ENCODE peak calls at places on chromosomes 12 and 14, in ten cellular contexts. B is CD4-positive, CD25-positive, alpha-beta regulatory T cell; Y is RWPE1; J is uterus; R is AG04450; Q is Karpas-422; U is astrocyte; O is dorsolateral prefrontal cortex; I is transverse colon; M is RWPE2. K is an unnamed sample.

GRCh38 chr12:57233357-57234232 is 4.1 kb downstream of the SHMT2 start:
- DNase-seq in U (no peak), J (no peak), O (no peak), Q (no peak), I (no peak), Y (no peak), R (no peak), M (peak; percentile 60), B (no peak), K (no peak)

GRCh38 chr12:3117628-3118027 is 40.4 kb downstream of the TSPAN9 start:
- DNase-seq in I (no peak), B (no peak), Q (no peak), U (peak; percentile 95), R (peak; percentile 80), Y (peak; percentile 40), M (no peak), O (no peak), J (no peak), K (no peak)

GRCh38 chr12:56719056-56719455 is 6.0 kb downstream of the NACA start:
- DNase-seq in Q (no peak), B (no peak), O (no peak), U (no peak), J (no peak), Y (no peak), M (no peak), I (no peak), R (no peak), K (no peak)

GRCh38 chr12:112422531-112422930 is 3.8 kb downstream of the PTPN11 start:
- DNase-seq in J (no peak), I (no peak), R (no peak), M (no peak), B (no peak), O (peak; percentile 50), Y (no peak), U (no peak), Q (no peak), K (no peak)

GRCh38 chr12:56317675-56318074 is 1.9 kb upstream of the CNPY2 start:
- DNase-seq in U (no peak), J (no peak), R (no peak), O (no peak), Y (no peak), B (no peak), I (no peak), Q (no peak), M (no peak), K (no peak)

GRCh38 chr14:61581340-61581739 is 114.0 kb upstream of the HIF1A start:
- DNase-seq in Q (no peak), M (no peak), B (no peak), U (no peak), O (no peak), I (no peak), Y (no peak), R (no peak), J (no peak), K (no peak)

GRCh38 chr12:15532364-15532977 is 210.2 kb downstream of the PTPRO start:
- DNase-seq in J (no peak), O (no peak), Q (peak; percentile 72), I (peak; percentile 53), R (peak; percentile 50), Y (peak; percentile 54), M (no peak), B (peak; percentile 85), U (peak; percentile 53), K (no peak)

GRCh38 chr12:106976013-106976658 is 10.8 kb downstream of the MTERF2 start:
- DNase-seq in R (no peak), I (no peak), B (no peak), Q (no peak), J (no peak), O (no peak), U (peak; percentile 75), Y (no peak), M (no peak), K (no peak)

GRCh38 chr14:65940056-65940735 is 527.7 kb downstream of the FUT8 start:
- DNase-seq in M (no peak), R (no peak), O (no peak), I (no peak), B (peak; percentile 64), J (no peak), U (no peak), Y (peak; percentile 37), Q (peak; percentile 81), K (no peak)

GRCh38 chr12:64036414-64036813 is 185.7 kb downstream of the KICS2 start:
- DNase-seq in J (no peak), U (peak; percentile 83), Y (no peak), I (no peak), B (no peak), O (no peak), M (no peak), R (no peak), Q (no peak), K (no peak)

GRCh38 chr12:107468182-107468581 is 217.4 kb upstream of the PWP1 start:
- DNase-seq in B (no peak), Y (no peak), M (no peak), Q (no peak), J (no peak), O (no peak), U (peak; percentile 14), I (no peak), R (no peak), K (no peak)

DNA sequence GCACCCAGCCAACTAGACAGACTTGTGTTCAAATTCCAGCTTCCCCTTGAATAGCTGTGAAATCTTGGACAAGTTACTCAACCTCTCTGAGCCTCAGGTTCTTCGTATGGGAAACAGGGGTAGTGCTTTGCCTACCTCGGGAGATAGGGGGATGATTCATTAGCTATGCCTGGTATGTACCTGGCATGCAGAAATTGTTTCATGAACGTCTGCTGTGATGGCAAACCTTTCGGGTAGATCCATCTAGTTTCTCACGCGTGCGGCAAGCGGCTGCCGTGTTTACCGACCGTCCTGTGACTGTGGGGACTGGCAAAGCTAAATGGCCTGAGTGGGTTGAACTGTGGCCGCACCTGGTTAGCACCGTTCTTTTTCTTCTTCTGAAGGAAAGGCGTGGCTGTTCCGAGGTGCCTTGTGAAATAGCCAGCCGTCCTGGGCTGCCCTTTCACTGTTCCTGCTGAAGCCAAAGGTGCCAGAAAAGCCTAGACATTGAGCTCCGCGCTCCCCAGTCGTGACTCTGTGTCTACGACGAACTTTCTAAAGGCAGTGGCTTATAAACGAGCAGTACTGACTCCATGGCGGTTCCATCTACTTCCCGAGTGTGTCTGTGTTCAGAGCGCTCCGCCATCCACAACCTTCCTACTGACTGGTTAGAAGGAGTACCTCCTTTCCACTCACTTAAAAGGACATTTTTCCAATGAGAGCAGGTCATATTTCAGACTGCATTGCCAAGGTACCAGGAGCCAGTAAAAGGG is 40.7 kb upstream of the MED13L start:
- DNase-seq in M (no peak), Q (no peak), J (peak; percentile 32), I (no peak), B (no peak), O (no peak), U (no peak), R (no peak), Y (peak; percentile 88), K (peak; percentile 31)
- H3K27ac ChIP-seq in M (peak overlapping the region; percentile 66), Q (no peak overlapping the region), J (peak overlapping the region; percentile 87), I (peak overlapping the region; percentile 83), B (no peak overlapping the region), O (no peak overlapping the region), U (no peak overlapping the region), R (no peak overlapping the region), Y (peak overlapping the region; percentile 96), K (peak overlapping the region; percentile 70)

GRCh38 chr12:105459760-105460325 is 129.4 kb downstream of the C12orf75 start:
- DNase-seq in R (no peak), U (no peak), Q (no peak), O (no peak), J (no peak), M (no peak), B (no peak), Y (no peak), I (no peak), K (no peak)

GRCh38 chr12:105464426-105464825 is 133.9 kb downstream of the C12orf75 start:
- DNase-seq in B (no peak), Y (no peak), M (no peak), R (no peak), U (no peak), O (no peak), Q (no peak), I (no peak), J (no peak), K (no peak)

GRCh38 chr12:105462841-105463240 is 132.3 kb downstream of the C12orf75 start:
- DNase-seq in O (no peak), R (no peak), Y (no peak), M (no peak), U (peak; percentile 73), Q (no peak), I (no peak), J (no peak), B (no peak), K (peak; percentile 60)

GRCh38 chr12:105462336-105462735 is 131.8 kb downstream of the C12orf75 start:
- DNase-seq in R (no peak), J (no peak), O (no peak), B (no peak), Y (no peak), Q (no peak), I (no peak), U (no peak), M (no peak), K (no peak)

GRCh38 chr12:105461276-105461975 is 130.9 kb downstream of the C12orf75 start:
- DNase-seq in O (no peak), Y (no peak), B (no peak), R (no peak), M (no peak), I (no peak), U (peak; percentile 36), J (no peak), Q (no peak), K (no peak)
- H3K27ac ChIP-seq in O (no peak overlapping the region), Y (no peak overlapping the region), B (no peak overlapping the region), R (no peak overlapping the region), M (no peak overlapping the region), I (no peak overlapping the region), U (no peak overlapping the region), J (no peak overlapping the region), Q (no peak overlapping the region), K (no peak overlapping the region)

DNA sequence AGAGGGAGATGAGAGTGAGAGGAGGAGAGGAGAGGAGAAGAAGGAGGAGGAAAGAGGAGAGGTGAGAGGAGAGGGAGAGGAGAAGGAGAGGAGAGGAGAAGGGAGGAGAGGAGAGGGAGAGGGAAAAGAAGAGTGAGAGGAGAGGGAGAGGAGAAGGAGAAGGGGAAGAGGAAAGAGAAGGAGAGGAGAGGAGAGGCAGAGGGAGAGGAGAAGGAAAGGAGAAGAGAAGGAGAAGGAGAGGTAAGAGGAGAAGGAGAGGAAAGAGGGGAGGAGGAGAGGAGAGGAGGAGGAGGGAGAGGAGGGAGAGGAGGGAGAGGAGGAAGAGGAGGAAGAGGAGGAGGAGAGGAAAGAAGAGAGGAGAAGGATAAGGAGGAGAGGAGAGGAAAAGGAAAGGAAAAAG is 266.8 kb downstream of the ITPR2 start:
- DNase-seq in I (no peak), O (no peak), B (no peak), Y (no peak), Q (no peak), U (no peak), R (no peak), M (no peak), J (no peak), K (no peak)
- H3K27ac ChIP-seq in I (no peak overlapping the region), O (no peak overlapping the region), B (no peak overlapping the region), Y (no peak overlapping the region), Q (no peak overlapping the region), U (no peak overlapping the region), R (no peak overlapping the region), M (no peak overlapping the region), J (no peak overlapping the region), K (no peak overlapping the region)

DNA sequence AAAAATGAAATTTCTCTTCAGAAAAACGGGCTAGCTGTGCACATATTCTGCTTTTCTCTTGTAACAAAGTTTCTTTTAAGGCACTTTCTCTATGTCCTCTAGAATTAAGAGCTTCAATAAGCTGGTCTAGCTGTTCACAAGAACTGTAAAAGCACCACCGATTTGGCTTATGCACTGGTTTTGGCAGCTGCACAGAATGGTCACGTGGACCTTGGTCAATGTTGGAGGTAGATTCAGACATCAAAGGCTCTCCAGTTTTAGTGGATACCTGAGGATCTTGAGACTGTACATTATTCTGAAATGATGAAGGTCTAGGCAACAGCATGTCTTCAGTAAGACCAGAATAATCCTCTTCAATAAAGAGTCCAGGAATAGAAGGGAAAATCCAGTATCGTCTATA is 61.5 kb upstream of the CFL2 start:
- DNase-seq in Y (no peak), R (no peak), B (no peak), I (no peak), O (no peak), U (no peak), M (no peak), Q (no peak), J (no peak), K (no peak)
- H3K27ac ChIP-seq in Y (no peak overlapping the region), R (no peak overlapping the region), B (no peak overlapping the region), I (no peak overlapping the region), O (no peak overlapping the region), U (no peak overlapping the region), M (no peak overlapping the region), Q (no peak overlapping the region), J (no peak overlapping the region), K (no peak overlapping the region)